ENCODE peak calls at places on chromosomes 5 and 9, in seven cellular contexts. S is Panc1, J is SJSA1, C is ovary, K is astrocyte, R is psoas muscle, A is IMR-90. Q is an unnamed sample.

GRCh38 chr5:133907075-133907474 is 61.4 kb downstream of the C5orf15 start:
- DNase-seq in S (no peak), J (no peak), C (no peak), K (no peak), R (peak; percentile 64), A (no peak), Q (no peak)

GRCh38 chr9:90025816-90026215 is 421.0 kb downstream of the GADD45G start:
- DNase-seq in S (no peak), J (no peak), C (no peak), K (peak; percentile 50), R (no peak), A (no peak), Q (no peak)

GRCh38 chr5:45372629-45373028 is 323.6 kb downstream of the HCN1 start:
- DNase-seq in S (no peak), J (no peak), C (no peak), K (no peak), R (no peak), A (no peak), Q (no peak)

GRCh38 chr5:177997319-177997670 is 1.3 kb upstream of the PROP1 start:
- DNase-seq in S (no peak), J (no peak), C (no peak), K (no peak), R (no peak), A (no peak), Q (no peak)

GRCh38 chr5:95565280-95565920 is 10.5 kb downstream of the ARSK start:
- DNase-seq in S (no peak), J (no peak), C (no peak), K (peak; percentile 55), R (no peak), A (peak; percentile 52), Q (no peak)

GRCh38 chr9:129336601-129337286 is 158.7 kb upstream of the IER5L start:
- DNase-seq in S (no peak), J (no peak), C (peak; percentile 79), K (peak; percentile 85), R (no peak), A (peak; percentile 55), Q (no peak)

GRCh38 chr9:33159058-33159759 is 7.9 kb downstream of the B4GALT1 start:
- DNase-seq in S (no peak), J (no peak), C (peak; percentile 86), K (no peak), R (peak; percentile 85), A (peak; percentile 35), Q (no peak)

GRCh38 chr9:119004618-119004990 is 364.6 kb downstream of the BRINP1 start:
- DNase-seq in S (peak; percentile 22), J (no peak), C (no peak), K (peak; percentile 86), R (peak; percentile 66), A (peak; percentile 6), Q (peak; percentile 90)

GRCh38 chr5:53239301-53239990 is 129.9 kb upstream of the MOCS2 start:
- DNase-seq in S (no peak), J (no peak), C (no peak), K (peak; percentile 32), R (no peak), A (peak; percentile 39), Q (no peak)

GRCh38 chr9:12272471-12273072 is 420.6 kb upstream of the TYRP1 start:
- DNase-seq in S (no peak), J (no peak), C (no peak), K (no peak), R (no peak), A (no peak), Q (no peak)

GRCh38 chr9:37408933-37409710 is 13.4 kb upstream of the GRHPR start:
- DNase-seq in S (no peak), J (no peak), C (no peak), K (no peak), R (no peak), A (no peak), Q (no peak)

GRCh38 chr9:27108981-27109541 is at the start of gene TEK:
- DNase-seq in S (no peak), J (no peak), C (no peak), K (peak; percentile 49), R (no peak), A (peak; percentile 44), Q (no peak)

GRCh38 chr9:757246-757881 is 84.1 kb upstream of the DMRT1 start:
- DNase-seq in S (no peak), J (peak; percentile 47), C (no peak), K (peak; percentile 41), R (no peak), A (peak; percentile 67), Q (no peak)

GRCh38 chr9:95505676-95506437 is 10.9 kb downstream of the PTCH1 start:
- DNase-seq in S (no peak), J (peak; percentile 84), C (peak; percentile 76), K (peak; percentile 34), R (peak; percentile 67), A (peak; percentile 63), Q (no peak)

GRCh38 chr9:12640866-12641636 is 52.1 kb upstream of the TYRP1 start:
- DNase-seq in S (no peak), J (no peak), C (no peak), K (no peak), R (no peak), A (no peak), Q (no peak)

GRCh38 chr5:24539625-24540024 is 105.2 kb downstream of the CDH10 start:
- DNase-seq in S (no peak), J (no peak), C (no peak), K (no peak), R (no peak), A (no peak), Q (no peak)

GRCh38 chr9:37036237-37037136 is 2.4 kb upstream of the PAX5 start:
- DNase-seq in S (no peak), J (no peak), C (no peak), K (no peak), R (peak; percentile 61), A (peak; percentile 12), Q (no peak)

GRCh38 chr9:111483419-111483861 is 743 bp downstream of the ECPAS start:
- DNase-seq in S (no peak), J (peak; percentile 46), C (peak; percentile 57), K (no peak), R (no peak), A (no peak), Q (no peak)

GRCh38 chr5:134845335-134845851 is 375 bp upstream of the C5orf24 start:
- DNase-seq in S (no peak), J (no peak), C (no peak), K (peak; percentile 12), R (no peak), A (peak; percentile 59), Q (no peak)

GRCh38 chr5:66174338-66174737 is 30.2 kb downstream of the SREK1 start:
- DNase-seq in S (no peak), J (no peak), C (no peak), K (no peak), R (no peak), A (peak; percentile 47), Q (no peak)

GRCh38 chr5:32332971-32333370 is 20.2 kb upstream of the MTMR12 start:
- DNase-seq in S (no peak), J (no peak), C (no peak), K (peak; percentile 27), R (no peak), A (peak; percentile 49), Q (no peak)

GRCh38 chr9:27726244-27727141 is 153.2 kb upstream of the C9orf72 start:
- DNase-seq in S (peak; percentile 25), J (peak; percentile 43), C (peak; percentile 36), K (peak; percentile 26), R (peak; percentile 51), A (peak; percentile 55), Q (no peak)

GRCh38 chr9:123371228-123371584 is 15.2 kb downstream of the CRB2 start:
- DNase-seq in S (no peak), J (no peak), C (no peak), K (no peak), R (no peak), A (no peak), Q (no peak)

GRCh38 chr5:109656829-109657228 is 32.9 kb upstream of the MAN2A1 start:
- DNase-seq in S (no peak), J (peak; percentile 94), C (no peak), K (peak; percentile 95), R (no peak), A (peak; percentile 29), Q (peak; percentile 51)

DNA sequence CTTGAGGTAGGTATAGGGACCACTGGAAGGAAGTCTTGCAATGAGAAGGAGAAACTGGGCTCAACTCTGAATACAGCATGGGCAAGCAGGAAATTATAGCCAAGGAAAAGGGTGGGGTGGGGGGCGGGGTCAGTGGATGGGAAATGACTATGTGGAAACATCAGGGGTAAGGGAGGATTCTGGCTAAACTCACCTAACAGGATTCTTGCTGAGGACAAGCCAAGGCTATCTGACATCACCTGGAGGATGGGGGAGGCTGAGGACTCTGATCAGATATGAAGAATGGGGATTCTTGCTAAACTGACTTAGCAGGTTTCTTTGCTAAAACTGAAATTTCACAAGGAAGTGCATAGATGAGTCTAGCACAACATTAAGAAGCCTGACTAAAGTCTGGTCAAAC is 40.8 kb downstream of the CTSL start:
- DNase-seq in S (no peak), J (no peak), C (no peak), K (no peak), R (no peak), A (no peak), Q (no peak)
- H3K27ac ChIP-seq in S (no peak overlapping the region), J (no peak overlapping the region), C (no peak overlapping the region), K (no peak overlapping the region), R (no peak overlapping the region), A (no peak overlapping the region), Q (no peak overlapping the region)

GRCh38 chr9:135120249-135120648 is 32.8 kb downstream of the OLFM1 start:
- DNase-seq in S (no peak), J (no peak), C (no peak), K (no peak), R (no peak), A (no peak), Q (no peak)
- H3K27ac ChIP-seq in S (no peak overlapping the region), J (no peak overlapping the region), C (no peak overlapping the region), K (no peak overlapping the region), R (no peak overlapping the region), A (no peak overlapping the region), Q (no peak overlapping the region)

DNA sequence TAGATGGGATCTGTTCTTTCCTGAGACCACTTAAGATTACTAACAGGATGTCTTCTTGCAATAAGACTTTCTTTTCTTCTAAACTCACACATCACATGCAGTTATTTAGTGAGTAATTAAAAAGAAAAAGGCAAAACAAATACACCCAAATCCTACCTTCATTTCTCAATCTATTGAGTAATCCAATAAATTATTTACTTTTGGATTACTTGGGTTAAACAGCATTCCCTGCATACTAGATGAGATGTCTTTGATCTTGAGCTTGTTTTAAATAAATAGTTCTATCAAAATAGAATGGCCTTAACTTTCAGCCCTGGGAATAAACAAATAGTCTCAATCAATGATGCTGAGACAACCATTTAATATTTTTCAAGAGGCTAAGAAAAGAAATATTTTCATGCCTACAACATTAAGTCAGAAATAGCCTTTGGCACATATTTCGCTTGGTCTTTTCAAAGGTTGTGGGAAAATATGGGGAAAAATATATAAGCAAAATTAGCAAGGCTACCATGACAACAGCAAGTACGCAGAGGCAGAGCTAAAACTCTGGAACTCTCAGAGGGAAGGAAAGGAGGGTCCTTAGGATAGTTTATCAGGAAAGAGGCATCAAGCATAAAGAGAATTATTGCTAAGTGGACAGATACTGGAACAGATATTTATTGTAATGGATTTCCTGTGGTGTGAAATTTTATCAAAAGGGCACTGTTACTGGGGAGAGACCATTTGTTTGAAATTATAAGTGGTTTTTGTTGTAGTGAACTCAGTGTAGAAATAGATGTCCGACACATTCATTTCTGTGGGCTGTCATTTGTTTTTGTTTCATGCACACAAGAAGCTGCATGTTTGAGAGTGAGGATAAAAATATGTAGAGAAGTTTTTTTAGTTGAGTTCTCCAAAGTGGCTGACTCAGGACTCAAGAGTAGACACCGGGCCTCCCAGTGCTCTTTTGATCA is 70.2 kb upstream of the CDH6 start:
- DNase-seq in S (no peak), J (no peak), C (no peak), K (peak; percentile 81), R (no peak), A (peak; percentile 78), Q (no peak)
- H3K27ac ChIP-seq in S (no peak overlapping the region), J (peak overlapping the region; percentile 60), C (no peak overlapping the region), K (peak overlapping the region; percentile 59), R (no peak overlapping the region), A (peak overlapping the region; percentile 76), Q (peak overlapping the region; percentile 63)

GRCh38 chr5:149040421-149040820 is 22.4 kb downstream of the SH3TC2 start:
- DNase-seq in S (no peak), J (no peak), C (no peak), K (peak; percentile 62), R (no peak), A (no peak), Q (no peak)
- H3K27ac ChIP-seq in S (no peak overlapping the region), J (no peak overlapping the region), C (no peak overlapping the region), K (no peak overlapping the region), R (no peak overlapping the region), A (no peak overlapping the region), Q (no peak overlapping the region)